ENCODE peak calls at places on chromosomes 4 and X, in six cellular contexts. I is brain microvascular endothelial cell, M is heart left ventricle, R is suprapubic skin, A is pancreas, H is tibial nerve. X is an unnamed sample.

GRCh38 chr4:602559-602942 is 22.8 kb upstream of the PDE6B start:
- DNase-seq in I (no peak), M (no peak), R (no peak), A (peak), H (no peak), X (no peak)

GRCh38 chr4:87077834-87078585 is 142.4 kb downstream of the KLHL8 start:
- DNase-seq in I (no peak), M (no peak), R (no peak), A (no peak), H (no peak), X (no peak)

GRCh38 chr4:7839856-7840255 is 99.8 kb downstream of the AFAP1 start:
- DNase-seq in I (no peak), M (no peak), R (no peak), A (no peak), H (no peak), X (no peak)

GRCh38 chrX:120697053-120697452 is 67.2 kb upstream of the C1GALT1C1 start:
- DNase-seq in I (no peak), M (no peak), R (no peak), A (no peak), H (no peak), X (no peak)

GRCh38 chr4:42151568-42152506 is 618 bp downstream of the BEND4 start:
- DNase-seq in I (no peak), M (no peak), R (no peak), A (no peak), H (no peak), X (no peak)

GRCh38 chr4:113809313-113809712 is 47.8 kb upstream of the CAMK2D start:
- DNase-seq in I (no peak), M (peak), R (peak), A (no peak), H (no peak), X (no peak)

GRCh38 chr4:127139788-127140286 is 492.9 kb upstream of the INTU start:
- DNase-seq in I (no peak), M (no peak), R (no peak), A (no peak), H (no peak), X (no peak)

GRCh38 chrX:20329435-20329834 is 62.7 kb upstream of the RPS6KA3 start:
- DNase-seq in I (no peak), M (no peak), R (no peak), A (no peak), H (no peak), X (no peak)

GRCh38 chr4:146283758-146284651 is 69.7 kb downstream of the REELD1 start:
- DNase-seq in I (no peak), M (no peak), R (no peak), A (no peak), H (no peak), X (no peak)

GRCh38 chr4:117783716-117784115 is 250.6 kb upstream of the NDST3 start:
- DNase-seq in I (no peak), M (no peak), R (no peak), A (no peak), H (no peak), X (no peak)

GRCh38 chr4:131093303-131093702 is 1997.4 kb downstream of the C4orf33 start:
- DNase-seq in I (no peak), M (no peak), R (no peak), A (no peak), H (no peak), X (no peak)

GRCh38 chr4:35972814-35973213 is 271.5 kb downstream of the ARAP2 start:
- DNase-seq in I (no peak), M (no peak), R (no peak), A (no peak), H (no peak), X (no peak)

GRCh38 chr4:56410247-56410646 is 23.0 kb upstream of the AASDH start:
- DNase-seq in I (peak), M (no peak), R (no peak), A (peak), H (no peak), X (peak)

GRCh38 chr4:163495900-163496299 is 1.4 kb downstream of the TMA16 start:
- DNase-seq in I (no peak), M (no peak), R (no peak), A (no peak), H (no peak), X (no peak)

GRCh38 chr4:14994242-14994641 is 8.0 kb upstream of the CPEB2 start:
- DNase-seq in I (peak), M (no peak), R (no peak), A (no peak), H (no peak), X (no peak)

GRCh38 chr4:141331534-141332358 is 111.1 kb downstream of the ZNF330 start:
- DNase-seq in I (no peak), M (no peak), R (no peak), A (no peak), H (no peak), X (no peak)
- H3K4me3 ChIP-seq in I (no peak), M (peak), R (no peak), A (peak), H (no peak), X (no peak)

GRCh38 chr4:54165011-54165410 is 64.1 kb upstream of the PDGFRA start:
- DNase-seq in I (no peak), M (no peak), R (no peak), A (no peak), H (no peak), X (no peak)

GRCh38 chr4:54159543-54159942 is 59.6 kb downstream of the GSX2 start:
- DNase-seq in I (no peak), M (no peak), R (no peak), A (no peak), H (no peak), X (no peak)

GRCh38 chr4:54167508-54167907 is 61.6 kb upstream of the PDGFRA start:
- DNase-seq in I (no peak), M (no peak), R (no peak), A (no peak), H (no peak), X (no peak)

GRCh38 chr4:54169176-54169575 is 59.9 kb upstream of the PDGFRA start:
- DNase-seq in I (peak), M (no peak), R (no peak), A (no peak), H (no peak), X (no peak)

GRCh38 chr4:54165438-54165837 is 63.7 kb upstream of the PDGFRA start:
- DNase-seq in I (peak), M (no peak), R (no peak), A (no peak), H (no peak), X (peak)
- TF ChIP-seq CTCF in I (no peak), M (no peak), R (no peak), A (no peak), H (no peak), X (no peak)

DNA sequence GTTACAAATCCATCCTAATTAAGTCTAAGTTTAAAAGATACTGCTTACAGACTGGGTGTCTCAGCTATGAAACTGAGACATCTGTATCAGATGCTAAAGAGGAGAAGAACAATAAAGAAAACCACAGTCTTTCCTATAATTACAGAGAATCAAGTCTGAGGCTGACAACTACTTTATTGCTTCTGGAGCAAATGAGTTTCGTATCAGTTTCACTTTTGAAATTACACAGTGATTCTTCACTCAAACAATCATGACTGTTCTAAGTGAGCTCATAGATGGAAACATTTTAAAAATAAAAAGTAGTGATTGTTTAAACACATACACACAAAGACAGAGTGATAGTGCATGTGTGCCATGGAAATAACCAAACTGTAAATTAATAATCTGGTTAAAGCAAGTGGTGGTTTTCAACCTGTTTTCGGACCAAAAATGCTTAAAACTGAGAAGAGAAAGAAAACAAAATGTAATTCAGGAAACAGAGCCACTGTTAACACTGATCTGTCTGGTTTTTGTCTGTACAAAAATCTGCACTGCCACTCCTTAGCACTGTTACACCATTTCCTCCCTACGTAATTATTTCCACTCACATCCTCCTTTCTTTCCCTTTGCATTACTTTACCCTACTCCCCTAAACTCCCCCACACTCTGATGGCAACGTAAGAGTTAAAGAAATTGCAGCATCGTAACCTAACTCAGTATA is 12.5 kb downstream of the RFC1 start:
- DNase-seq in I (no peak), M (no peak), R (no peak), A (no peak), H (no peak), X (no peak)
- H3K4me3 ChIP-seq in I (peak), M (peak), R (peak), A (peak), H (peak), X (peak)

GRCh38 chr4:100114909-100115308 is 75.4 kb downstream of the DDIT4L start:
- DNase-seq in I (no peak), M (no peak), R (no peak), A (no peak), H (no peak), X (no peak)

GRCh38 chr4:100118213-100118612 is 72.1 kb downstream of the DDIT4L start:
- DNase-seq in I (no peak), M (no peak), R (no peak), A (no peak), H (no peak), X (no peak)

GRCh38 chr4:100113732-100114131 is 76.5 kb downstream of the DDIT4L start:
- DNase-seq in I (no peak), M (no peak), R (no peak), A (no peak), H (no peak), X (no peak)

GRCh38 chr4:100117749-100118148 is 72.5 kb downstream of the DDIT4L start:
- DNase-seq in I (no peak), M (no peak), R (no peak), A (no peak), H (no peak), X (no peak)
- TF ChIP-seq CTCF in I (no peak), M (no peak), R (no peak), A (no peak), H (no peak), X (no peak)

GRCh38 chr4:71441186-71442169 is 102.7 kb downstream of the SLC4A4 start:
- DNase-seq in I (no peak), M (no peak), R (no peak), A (no peak), H (no peak), X (peak)
- H3K4me3 ChIP-seq in I (no peak), M (no peak), R (no peak), A (no peak), H (no peak), X (no peak)

GRCh38 chr4:90030953-90031352 is 96.2 kb upstream of the CCSER1 start:
- DNase-seq in I (no peak), M (no peak), R (no peak), A (no peak), H (no peak), X (no peak)
- TF ChIP-seq CTCF in I (peak), M (no peak), R (no peak), A (no peak), H (no peak), X (peak)

GRCh38 chrX:140766024-140766611 is 56.6 kb downstream of the LINC00632 start:
- DNase-seq in I (peak), M (peak), R (peak), A (peak), H (peak), X (no peak)
- H3K4me3 ChIP-seq in I (peak), M (peak), R (peak), A (no peak), H (peak), X (peak)